ENCODE peak calls at places on chromosomes 16 and 17, in eight cellular contexts. E is osteoblast; U is CD8-positive, alpha-beta T cell; V is astrocyte of the spinal cord; F is cardiac muscle cell; G is fibroblast of lung; L is AG09309; Z is mesenchymal stem cell. P is an unnamed sample.

GRCh38 chr16:48101069-48101674 is 54.6 kb downstream of the ABCC12 start:
- DNase-seq in E (peak), U (no peak), V (peak), F (no peak), G (peak), L (no peak), Z (no peak), P (no peak)

GRCh38 chr17:10614536-10615155 is 42.5 kb downstream of the MYH3 start:
- DNase-seq in E (peak), U (no peak), V (peak), F (peak), G (peak), L (peak), Z (peak), P (no peak)

GRCh38 chr16:5070431-5071186 is 1.0 kb upstream of the ALG1 start:
- DNase-seq in E (no peak), U (no peak), V (no peak), F (no peak), G (no peak), L (no peak), Z (no peak), P (no peak)

GRCh38 chr16:1290860-1291575 is 18.4 kb upstream of the UBE2I start:
- DNase-seq in E (peak), U (no peak), V (no peak), F (no peak), G (no peak), L (no peak), Z (no peak), P (no peak)

GRCh38 chr17:29760771-29761682 is 138.3 kb upstream of the CORO6 start:
- DNase-seq in E (peak), U (peak), V (peak), F (peak), G (peak), L (no peak), Z (peak), P (no peak)

GRCh38 chr17:35731932-35732805 is 730 bp downstream of the RASL10B start:
- DNase-seq in E (peak), U (no peak), V (no peak), F (no peak), G (no peak), L (no peak), Z (peak), P (no peak)

GRCh38 chr17:1104222-1104621 is 75.6 kb downstream of the ABR start:
- DNase-seq in E (peak), U (no peak), V (no peak), F (no peak), G (no peak), L (no peak), Z (no peak), P (no peak)

GRCh38 chr17:17757391-17757791 is 76.1 kb downstream of the RAI1 start:
- DNase-seq in E (no peak), U (peak), V (no peak), F (no peak), G (no peak), L (no peak), Z (no peak), P (no peak)

GRCh38 chr16:54286067-54286329 is 589 bp downstream of the IRX3 start:
- DNase-seq in E (no peak), U (no peak), V (no peak), F (no peak), G (no peak), L (no peak), Z (no peak), P (no peak)

GRCh38 chr16:30395992-30396560 is 856 bp downstream of the ZNF48 start:
- DNase-seq in E (no peak), U (no peak), V (no peak), F (peak), G (no peak), L (no peak), Z (no peak), P (no peak)

GRCh38 chr16:1527836-1528811 is 5.3 kb upstream of the TMEM204 start:
- DNase-seq in E (peak), U (no peak), V (no peak), F (peak), G (no peak), L (no peak), Z (no peak), P (no peak)

GRCh38 chr17:73719588-73720071 is 75.4 kb upstream of the SDK2 start:
- DNase-seq in E (no peak), U (no peak), V (no peak), F (peak), G (no peak), L (no peak), Z (peak), P (no peak)

GRCh38 chr16:75203667-75204409 is 3.1 kb downstream of the CTRB2 start:
- DNase-seq in E (peak), U (no peak), V (no peak), F (no peak), G (no peak), L (no peak), Z (no peak), P (no peak)

GRCh38 chr16:59593256-59593655 is 859.1 kb upstream of the GOT2 start:
- DNase-seq in E (no peak), U (no peak), V (peak), F (peak), G (peak), L (peak), Z (peak), P (peak)

GRCh38 chr16:77306050-77306616 is 106.9 kb downstream of the SYCE1L start:
- DNase-seq in E (no peak), U (no peak), V (peak), F (no peak), G (peak), L (no peak), Z (no peak), P (no peak)

GRCh38 chr17:75625813-75626486 is 7.3 kb upstream of the SMIM5 start:
- DNase-seq in E (peak), U (no peak), V (no peak), F (peak), G (no peak), L (no peak), Z (peak), P (no peak)

GRCh38 chr16:52296070-52296469 is 250.9 kb downstream of the TOX3 start:
- DNase-seq in E (no peak), U (no peak), V (no peak), F (no peak), G (no peak), L (no peak), Z (no peak), P (no peak)

GRCh38 chr17:31067699-31068184 is 27.0 kb upstream of the NF1 start:
- DNase-seq in E (peak), U (no peak), V (peak), F (peak), G (peak), L (peak), Z (peak), P (peak)

GRCh38 chr17:29344201-29344856 is 45.8 kb upstream of the TAOK1 start:
- DNase-seq in E (no peak), U (no peak), V (no peak), F (no peak), G (no peak), L (no peak), Z (peak), P (no peak)

GRCh38 chr16:87984868-87985267 is 33.6 kb downstream of the BANP start:
- DNase-seq in E (no peak), U (no peak), V (no peak), F (no peak), G (no peak), L (no peak), Z (no peak), P (no peak)

GRCh38 chr17:47946929-47947397 is 5.6 kb downstream of the PNPO start:
- DNase-seq in E (peak), U (peak), V (peak), F (peak), G (peak), L (no peak), Z (peak), P (peak)

GRCh38 chr17:15000661-15001060 is 264.5 kb downstream of the PMP22 start:
- DNase-seq in E (no peak), U (no peak), V (no peak), F (no peak), G (no peak), L (no peak), Z (no peak), P (no peak)

GRCh38 chr17:66790476-66791061 is 44.3 kb upstream of the CACNG5 start:
- DNase-seq in E (no peak), U (no peak), V (no peak), F (peak), G (peak), L (no peak), Z (no peak), P (no peak)

GRCh38 chr16:5032748-5033167 is 977 bp downstream of the NAGPA start:
- DNase-seq in E (peak), U (no peak), V (no peak), F (no peak), G (no peak), L (no peak), Z (no peak), P (no peak)

GRCh38 chr17:4945176-4945943 is 3.0 kb downstream of the PFN1 start:
- DNase-seq in E (peak), U (peak), V (peak), F (peak), G (peak), L (peak), Z (peak), P (peak)

GRCh38 chr16:15853021-15853420 is 3.8 kb downstream of the MYH11 start:
- DNase-seq in E (peak), U (no peak), V (no peak), F (no peak), G (no peak), L (no peak), Z (no peak), P (no peak)

GRCh38 chr16:78611318-78611717 is 511.9 kb downstream of the WWOX start:
- DNase-seq in E (no peak), U (no peak), V (no peak), F (no peak), G (no peak), L (no peak), Z (no peak), P (no peak)

GRCh38 chr16:51154271-51155171 is 3.5 kb upstream of the SALL1 start:
- DNase-seq in E (no peak), U (no peak), V (peak), F (no peak), G (peak), L (no peak), Z (peak), P (no peak)

GRCh38 chr16:69112285-69113129 is 7.1 kb downstream of the HAS3 start:
- DNase-seq in E (peak), U (peak), V (no peak), F (peak), G (no peak), L (no peak), Z (peak), P (no peak)

GRCh38 chr16:68722119-68723024 is 14.7 kb upstream of the CDH1 start:
- DNase-seq in E (peak), U (no peak), V (no peak), F (no peak), G (no peak), L (no peak), Z (no peak), P (no peak)

GRCh38 chr17:35293151-35293837 is 50.4 kb downstream of the SLFN5 start:
- DNase-seq in E (no peak), U (no peak), V (no peak), F (no peak), G (no peak), L (no peak), Z (no peak), P (no peak)

GRCh38 chr17:5786510-5786875 is 202.2 kb upstream of the NLRP1 start:
- DNase-seq in E (no peak), U (no peak), V (no peak), F (no peak), G (no peak), L (no peak), Z (no peak), P (no peak)

DNA sequence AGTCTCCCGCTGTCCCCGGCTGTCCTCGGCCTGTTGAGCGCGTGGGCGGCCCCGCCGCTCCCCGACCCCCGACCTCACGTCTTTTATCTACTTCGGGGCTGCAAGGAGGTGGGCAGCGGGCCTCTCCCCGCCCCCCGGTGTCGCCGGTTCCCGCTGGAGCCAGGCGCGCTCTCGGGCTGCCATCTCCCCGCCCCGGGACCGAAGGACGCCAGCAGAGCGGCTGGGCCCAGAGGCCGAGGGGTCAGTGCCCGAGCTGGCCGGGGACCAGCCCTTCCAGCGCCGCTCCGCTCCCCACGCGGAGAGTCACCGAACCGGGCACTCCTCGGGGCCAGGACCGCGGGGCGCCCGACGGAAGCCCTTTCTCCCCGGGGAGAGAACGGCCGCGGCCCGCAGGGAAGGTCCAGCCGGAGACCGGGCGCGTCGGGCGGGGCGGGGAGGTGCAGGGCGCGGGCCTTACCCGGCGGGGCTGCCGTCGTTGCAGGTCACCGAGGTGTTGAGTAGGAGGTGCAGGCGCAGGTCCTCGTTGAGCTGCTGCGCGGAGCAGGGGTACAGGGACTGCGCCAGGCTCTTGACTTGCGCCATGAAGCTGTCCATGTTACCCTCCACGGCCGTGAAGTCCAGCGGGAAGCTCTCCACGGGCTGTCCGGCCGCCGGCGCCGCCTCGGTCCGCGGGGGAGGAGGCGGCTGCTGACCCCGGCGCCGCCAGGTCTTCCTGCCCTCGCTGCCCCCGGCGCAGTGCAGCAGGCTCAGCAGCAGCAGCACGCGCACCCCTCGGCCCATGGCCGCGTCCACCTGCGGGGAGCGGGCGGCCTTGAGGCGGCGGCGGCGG is 643 bp downstream of the NOTUM start:
- DNase-seq in E (peak), U (no peak), V (no peak), F (no peak), G (no peak), L (no peak), Z (no peak), P (no peak)
- H3K4me3 ChIP-seq in E (peak), U (peak), V (no peak), F (peak), G (no peak), L (no peak), Z (no peak), P (peak)

GRCh38 chr16:86934581-86935322 is 356.4 kb downstream of the FOXL1 start:
- DNase-seq in E (peak), U (no peak), V (no peak), F (no peak), G (peak), L (no peak), Z (no peak), P (no peak)

GRCh38 chr16:86942469-86943175 is 364.3 kb downstream of the FOXL1 start:
- DNase-seq in E (peak), U (no peak), V (peak), F (no peak), G (peak), L (peak), Z (peak), P (no peak)

GRCh38 chr16:86935323-86935669 is 356.9 kb downstream of the FOXL1 start:
- DNase-seq in E (no peak), U (no peak), V (no peak), F (no peak), G (no peak), L (no peak), Z (no peak), P (no peak)

GRCh38 chr16:86941731-86942468 is 363.6 kb downstream of the FOXL1 start:
- DNase-seq in E (peak), U (no peak), V (no peak), F (no peak), G (no peak), L (no peak), Z (no peak), P (no peak)

DNA sequence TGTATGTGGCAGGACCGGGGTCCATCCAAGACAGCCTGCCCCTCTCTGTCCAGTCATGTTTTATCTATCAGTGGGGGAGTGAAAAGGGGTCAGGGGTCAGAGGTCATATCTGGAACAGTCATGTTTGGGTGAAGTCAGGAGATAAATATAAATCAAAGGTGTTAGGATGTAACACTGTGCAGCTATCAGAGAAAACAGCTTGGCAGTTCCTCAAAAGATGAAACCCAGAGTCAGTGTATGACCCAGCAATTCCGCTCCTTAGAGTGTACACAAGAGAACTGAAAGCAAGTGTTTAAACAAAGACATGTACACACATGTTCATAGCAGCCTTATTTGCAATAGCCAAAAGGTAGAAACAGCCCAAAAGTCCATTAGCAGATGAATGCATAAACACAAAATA is 361.3 kb downstream of the FOXL1 start:
- DNase-seq in E (no peak), U (no peak), V (no peak), F (no peak), G (no peak), L (no peak), Z (no peak), P (no peak)
- H3K4me3 ChIP-seq in E (no peak), U (no peak), V (no peak), F (no peak), G (no peak), L (no peak), Z (no peak), P (no peak)

GRCh38 chr17:82070611-82071010 is 5.0 kb upstream of the DUS1L start:
- DNase-seq in E (no peak), U (no peak), V (no peak), F (no peak), G (no peak), L (no peak), Z (no peak), P (no peak)
- H3K4me3 ChIP-seq in E (no peak), U (no peak), V (no peak), F (no peak), G (no peak), L (no peak), Z (no peak), P (no peak)

GRCh38 chr16:66834746-66835145 is 4.0 kb upstream of the NAE1 start:
- DNase-seq in E (no peak), U (no peak), V (no peak), F (no peak), G (no peak), L (no peak), Z (no peak), P (no peak)

GRCh38 chr16:66832661-66833305 is 2.0 kb upstream of the NAE1 start:
- DNase-seq in E (no peak), U (no peak), V (peak), F (no peak), G (peak), L (peak), Z (no peak), P (no peak)

GRCh38 chr16:66830422-66831404 is at the start of gene NAE1:
- DNase-seq in E (peak), U (peak), V (peak), F (peak), G (peak), L (peak), Z (peak), P (peak)

GRCh38 chr16:66832190-66832589 is 1.4 kb upstream of the NAE1 start:
- DNase-seq in E (no peak), U (no peak), V (no peak), F (no peak), G (no peak), L (no peak), Z (no peak), P (no peak)
- H3K4me3 ChIP-seq in E (no peak), U (no peak), V (no peak), F (no peak), G (no peak), L (no peak), Z (no peak), P (no peak)

DNA sequence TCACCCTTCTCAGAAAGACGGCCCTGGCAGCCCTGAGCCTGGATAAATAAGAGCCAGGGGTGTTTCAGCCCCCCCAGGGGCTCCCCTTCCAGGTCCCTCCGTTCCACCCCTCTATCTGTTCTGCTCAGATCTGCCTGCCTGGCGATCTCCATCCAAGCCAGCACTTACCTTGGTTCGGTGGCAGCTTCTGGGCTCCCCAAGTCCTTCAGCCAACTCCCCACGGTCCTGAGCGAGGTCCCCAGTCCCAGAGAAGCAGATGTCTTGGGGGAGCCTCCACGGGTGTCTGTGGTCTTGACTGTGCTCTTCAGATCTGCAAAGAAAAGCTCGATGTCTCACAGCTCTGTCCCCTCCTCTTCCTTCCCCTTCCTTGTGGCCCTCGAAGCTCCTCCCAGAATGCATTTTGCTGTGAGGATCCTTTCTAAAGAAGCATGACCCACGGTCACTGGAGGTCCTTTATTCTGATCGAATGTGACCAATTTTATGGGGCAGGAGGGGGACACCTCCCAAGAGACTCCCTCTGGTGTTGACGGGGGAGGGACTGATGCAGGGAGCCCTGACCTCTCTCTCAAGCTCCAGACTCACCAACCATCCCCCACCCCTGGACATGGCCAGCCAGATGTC is at the start of gene PIK3R6:
- DNase-seq in E (no peak), U (no peak), V (no peak), F (no peak), G (no peak), L (no peak), Z (no peak), P (no peak)
- H3K4me3 ChIP-seq in E (no peak), U (peak), V (no peak), F (no peak), G (no peak), L (no peak), Z (no peak), P (no peak)

GRCh38 chr17:72219824-72220473 is 99.1 kb downstream of the SOX9 start:
- DNase-seq in E (no peak), U (no peak), V (no peak), F (no peak), G (no peak), L (no peak), Z (no peak), P (no peak)
- H3K4me3 ChIP-seq in E (peak), U (no peak), V (peak), F (peak), G (no peak), L (no peak), Z (peak), P (no peak)

GRCh38 chr17:45060824-45061605 is at the start of gene NMT1:
- DNase-seq in E (peak), U (peak), V (peak), F (peak), G (peak), L (peak), Z (peak), P (peak)

GRCh38 chr17:45061606-45062205 is 589 bp downstream of the NMT1 start:
- DNase-seq in E (peak), U (no peak), V (no peak), F (no peak), G (no peak), L (no peak), Z (no peak), P (no peak)

GRCh38 chr17:45060382-45060823 is 714 bp upstream of the NMT1 start:
- DNase-seq in E (peak), U (no peak), V (no peak), F (no peak), G (no peak), L (no peak), Z (no peak), P (no peak)

GRCh38 chr17:45063198-45063597 is 2.1 kb downstream of the NMT1 start:
- DNase-seq in E (no peak), U (no peak), V (no peak), F (no peak), G (no peak), L (no peak), Z (peak), P (no peak)
- H3K4me3 ChIP-seq in E (no peak), U (no peak), V (no peak), F (no peak), G (no peak), L (no peak), Z (peak), P (no peak)

DNA sequence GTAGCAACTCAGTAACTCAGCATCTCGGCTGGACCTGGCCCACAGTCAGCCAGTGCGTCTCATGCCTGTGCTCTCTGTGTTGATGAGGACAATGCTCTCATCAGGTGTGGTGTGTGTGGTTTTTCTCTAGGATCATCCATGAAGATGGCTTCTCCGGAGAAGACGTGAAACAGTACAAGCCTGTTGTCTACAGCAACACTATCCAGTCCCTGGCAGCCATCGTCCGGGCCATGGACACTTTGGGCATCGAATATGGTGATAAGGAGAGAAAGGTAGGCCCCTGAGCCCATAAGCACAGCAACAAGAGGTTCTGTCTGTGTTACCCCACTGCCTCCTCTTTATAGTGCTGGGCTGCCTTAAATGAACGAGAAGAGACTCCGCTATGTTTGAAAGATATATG is 84.5 kb downstream of the GNAO1 start:
- DNase-seq in E (no peak), U (no peak), V (no peak), F (no peak), G (no peak), L (no peak), Z (no peak), P (no peak)
- H3K4me3 ChIP-seq in E (no peak), U (no peak), V (no peak), F (no peak), G (no peak), L (no peak), Z (no peak), P (no peak)

P was measured in skeletal muscle cell.